ENCODE peak calls at places on chromosomes 1 and 21, in four cellular contexts. V is HepG2, T is K562, Q is HCT116. H is an unnamed sample.

GRCh38 chr1:80656628-80657019 is 1144.1 kb upstream of the ADGRL2 start:
- DNase-seq in V (peak; percentile 16), T (no peak), Q (no peak), H (no peak)

GRCh38 chr1:7770939-7771672 is at the start of gene VAMP3:
- DNase-seq in V (peak; percentile 62), T (peak; percentile 99), Q (peak; percentile 44), H (no peak)

GRCh38 chr1:86648255-86648654 is 56.1 kb upstream of the SH3GLB1 start:
- DNase-seq in V (no peak), T (no peak), Q (peak; percentile 43), H (peak; percentile 70)

GRCh38 chr21:43692949-43693348 is 26.0 kb upstream of the PDXK start:
- DNase-seq in V (no peak), T (no peak), Q (no peak), H (no peak)

GRCh38 chr1:51850420-51851297 is 27.9 kb downstream of the NRDC start:
- DNase-seq in V (no peak), T (no peak), Q (no peak), H (no peak)

GRCh38 chr1:66416295-66416694 is 117.7 kb upstream of the SGIP1 start:
- DNase-seq in V (no peak), T (no peak), Q (no peak), H (no peak)

GRCh38 chr1:228064296-228064695 is 18.2 kb upstream of the ARF1 start:
- DNase-seq in V (no peak), T (no peak), Q (no peak), H (no peak)

GRCh38 chr1:19029191-19030085 is 73.0 kb upstream of the IFFO2 start:
- DNase-seq in V (no peak), T (no peak), Q (no peak), H (no peak)

GRCh38 chr21:26093094-26093493 is 77.5 kb downstream of the APP start:
- DNase-seq in V (no peak), T (no peak), Q (no peak), H (no peak)

GRCh38 chr1:116487583-116487982 is 83.2 kb downstream of the CD58 start:
- DNase-seq in V (peak; percentile 59), T (no peak), Q (no peak), H (no peak)

GRCh38 chr1:99252630-99253029 is 11.7 kb upstream of the PLPPR4 start:
- DNase-seq in V (no peak), T (no peak), Q (no peak), H (no peak)

DNA sequence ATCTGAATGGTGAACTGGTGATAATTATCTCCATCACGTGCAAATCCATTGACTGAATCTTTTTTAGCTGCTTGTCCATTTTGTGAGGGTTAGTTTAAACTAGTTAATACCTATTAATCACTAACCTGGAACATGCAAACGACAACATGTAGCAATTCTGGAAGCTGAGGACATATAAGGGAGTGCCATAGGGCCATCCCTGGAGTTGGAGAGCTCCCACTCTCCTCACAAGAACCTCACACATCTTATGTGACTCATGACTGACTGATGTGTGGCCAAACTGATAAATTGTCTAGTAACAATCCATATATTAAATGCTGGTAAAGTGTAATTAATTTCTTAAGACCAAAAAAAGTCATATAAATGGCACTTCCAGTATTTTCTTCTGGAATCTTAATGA is 62.9 kb upstream of the HOOK1 start:
- DNase-seq in V (no peak), T (no peak), Q (no peak), H (no peak)
- TF ChIP-seq TCF7L2 in V (no peak), T (no peak), Q (no peak), H (no peak)

GRCh38 chr1:151830055-151830454 is 1.5 kb downstream of the RORC start:
- DNase-seq in V (no peak), T (no peak), Q (no peak), H (no peak)

GRCh38 chr1:151831256-151831591 is 378 bp downstream of the RORC start:
- DNase-seq in V (no peak), T (no peak), Q (no peak), H (no peak)

GRCh38 chr1:151833172-151833571 is 1.6 kb upstream of the RORC start:
- DNase-seq in V (no peak), T (no peak), Q (no peak), H (no peak)

GRCh38 chr1:151832318-151832984 is 849 bp upstream of the RORC start:
- DNase-seq in V (peak; percentile 70), T (no peak), Q (no peak), H (no peak)

DNA sequence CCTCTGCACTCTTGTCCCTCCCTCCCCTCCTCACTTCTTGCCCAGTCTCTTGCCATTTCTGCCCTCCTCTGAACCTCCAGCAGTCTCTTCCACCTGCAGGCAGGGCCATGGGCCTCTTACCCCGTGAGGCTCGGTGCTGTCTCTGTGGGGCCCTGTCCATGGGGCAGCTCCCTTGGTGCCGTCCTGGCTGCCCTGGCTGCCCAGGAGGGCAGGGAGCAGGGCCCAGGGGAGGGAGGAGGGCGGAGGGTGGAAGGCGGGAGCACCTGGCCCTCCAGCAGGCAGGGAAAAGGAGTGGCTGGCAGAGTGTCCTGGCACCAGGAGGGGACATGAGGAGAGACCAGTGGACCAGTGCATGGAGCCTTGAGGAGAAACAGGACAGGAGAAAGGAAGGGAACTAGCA is at the start of gene RORC:
- DNase-seq in V (peak; percentile 16), T (no peak), Q (no peak), H (no peak)
- TF ChIP-seq TCF7L2 in V (no peak), T (no peak), Q (no peak), H (no peak)

GRCh38 chr1:244436336-244437102 is 15.2 kb downstream of the ADSS2 start:
- DNase-seq in V (no peak), T (no peak), Q (no peak), H (no peak)
- TF ChIP-seq TCF7L2 in V (no peak), T (no peak), Q (no peak), H (no peak)

GRCh38 chr21:15992171-15992570 is 262.4 kb downstream of the USP25 start:
- DNase-seq in V (no peak), T (no peak), Q (no peak), H (peak; percentile 64)

DNA sequence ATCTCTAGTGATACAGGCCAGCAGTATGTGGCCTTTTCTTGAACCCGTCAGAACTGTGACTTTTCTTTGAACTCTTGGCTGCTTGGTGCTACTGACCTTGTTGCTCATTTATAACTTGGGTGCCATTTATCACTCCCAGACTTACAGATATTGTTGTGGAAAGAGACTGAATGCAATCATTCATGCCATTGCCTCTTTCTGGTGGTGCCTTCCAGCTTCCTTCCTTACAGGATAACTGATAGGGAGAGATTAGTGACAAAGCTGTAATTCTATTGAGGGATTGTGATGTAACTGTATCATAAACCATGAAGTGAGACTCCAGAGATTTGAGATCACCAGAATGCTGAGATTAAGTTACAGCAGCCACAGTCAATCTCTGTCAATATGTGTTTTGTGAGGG is 256.5 kb downstream of the USP25 start:
- DNase-seq in V (no peak), T (no peak), Q (no peak), H (no peak)
- TF ChIP-seq TCF7L2 in V (no peak), T (no peak), Q (no peak), H (no peak)